ENCODE peak calls at places on chromosome 4, in four cellular contexts. S is activated T-helper 1 cell treated with Interleukin-2 at 50 U/mL for 16 hours, P is BJ, G is dermis blood vessel endothelial cell. X is an unnamed sample.

GRCh38 chr4:40976343-40976742 is 226.6 kb downstream of the NSUN7 start:
- DNase-seq in S (no peak), P (no peak), G (peak), X (peak)

GRCh38 chr4:110175634-110176033 is 22.8 kb downstream of the ELOVL6 start:
- DNase-seq in S (no peak), P (no peak), G (no peak), X (no peak)

GRCh38 chr4:13267091-13267490 is 217.0 kb downstream of the RAB28 start:
- DNase-seq in S (no peak), P (no peak), G (no peak), X (no peak)

GRCh38 chr4:3809451-3810110 is 43.4 kb downstream of the ADRA2C start:
- DNase-seq in S (no peak), P (no peak), G (no peak), X (no peak)

GRCh38 chr4:145531193-145531592 is 49.5 kb downstream of the SMAD1 start:
- DNase-seq in S (no peak), P (no peak), G (peak), X (no peak)

GRCh38 chr4:101104264-101105052 is 242.9 kb downstream of the PPP3CA start:
- DNase-seq in S (no peak), P (no peak), G (no peak), X (no peak)

GRCh38 chr4:138910201-138910913 is 105.2 kb upstream of the NOCT start:
- DNase-seq in S (no peak), P (no peak), G (peak), X (no peak)

GRCh38 chr4:34170941-34171340 is 2073.4 kb downstream of the ARAP2 start:
- DNase-seq in S (no peak), P (no peak), G (no peak), X (no peak)

GRCh38 chr4:8227201-8227770 is 28.2 kb downstream of the SH3TC1 start:
- DNase-seq in S (no peak), P (no peak), G (no peak), X (no peak)

GRCh38 chr4:89556596-89557305 is 249.2 kb upstream of the GPRIN3 start:
- DNase-seq in S (no peak), P (no peak), G (peak), X (no peak)

GRCh38 chr4:176123710-176124407 is 58.2 kb downstream of the WDR17 start:
- DNase-seq in S (no peak), P (no peak), G (peak), X (no peak)

GRCh38 chr4:80035336-80035735 is 37.7 kb downstream of the ANTXR2 start:
- DNase-seq in S (no peak), P (no peak), G (peak), X (peak)

GRCh38 chr4:140149851-140150635 is 3.9 kb downstream of the MAML3 start:
- DNase-seq in S (peak), P (no peak), G (peak), X (peak)

GRCh38 chr4:107035711-107036601 is at the start of gene DKK2:
- DNase-seq in S (no peak), P (no peak), G (peak), X (no peak)

GRCh38 chr4:125368684-125369083 is 53.9 kb downstream of the FAT4 start:
- DNase-seq in S (no peak), P (peak), G (peak), X (no peak)

GRCh38 chr4:98929341-98930267 is 671 bp upstream of the EIF4E start:
- DNase-seq in S (peak), P (peak), G (peak), X (peak)

GRCh38 chr4:55866973-55867574 is 13.6 kb downstream of the EXOC1 start:
- DNase-seq in S (no peak), P (no peak), G (peak), X (peak)

GRCh38 chr4:57233391-57233790 is 123.2 kb upstream of the IGFBP7 start:
- DNase-seq in S (no peak), P (no peak), G (no peak), X (no peak)

GRCh38 chr4:146643812-146644401 is 5.2 kb downstream of the POU4F2 start:
- DNase-seq in S (no peak), P (no peak), G (peak), X (peak)

GRCh38 chr4:138199568-138200235 is 42.4 kb downstream of the SLC7A11 start:
- DNase-seq in S (no peak), P (no peak), G (peak), X (no peak)

GRCh38 chr4:180449395-180449956 is 1793.7 kb upstream of the TENM3 start:
- DNase-seq in S (no peak), P (no peak), G (no peak), X (peak)

GRCh38 chr4:126023946-126024345 is 709.2 kb downstream of the FAT4 start:
- DNase-seq in S (no peak), P (peak), G (no peak), X (no peak)

GRCh38 chr4:169341490-169341889 is 70.7 kb upstream of the SH3RF1 start:
- DNase-seq in S (no peak), P (no peak), G (no peak), X (no peak)

GRCh38 chr4:120088507-120088906 is 21.9 kb upstream of the MAD2L1 start:
- DNase-seq in S (no peak), P (no peak), G (no peak), X (no peak)

GRCh38 chr4:67779631-67780030 is 25.4 kb upstream of the GNRHR start:
- DNase-seq in S (no peak), P (no peak), G (no peak), X (no peak)

GRCh38 chr4:6280365-6280996 is 10.8 kb downstream of the WFS1 start:
- DNase-seq in S (no peak), P (no peak), G (no peak), X (no peak)

GRCh38 chr4:153045111-153045982 is 109.2 kb downstream of the FHDC1 start:
- DNase-seq in S (no peak), P (no peak), G (no peak), X (no peak)

GRCh38 chr4:5572114-5572513 is 136.2 kb downstream of the EVC2 start:
- DNase-seq in S (no peak), P (no peak), G (no peak), X (peak)

GRCh38 chr4:160026720-160027119 is 923.8 kb downstream of the RAPGEF2 start:
- DNase-seq in S (no peak), P (no peak), G (no peak), X (no peak)

GRCh38 chr4:150982557-150983233 is 32.4 kb downstream of the LRBA start:
- DNase-seq in S (no peak), P (no peak), G (no peak), X (no peak)

GRCh38 chr4:57073559-57073958 is 36.6 kb downstream of the IGFBP7 start:
- DNase-seq in S (no peak), P (no peak), G (no peak), X (no peak)

GRCh38 chr4:133668061-133668851 is 519.2 kb downstream of the PCDH10 start:
- DNase-seq in S (no peak), P (no peak), G (no peak), X (no peak)

GRCh38 chr4:23888421-23889319 is 1.2 kb downstream of the PPARGC1A start:
- DNase-seq in S (no peak), P (no peak), G (no peak), X (no peak)